ENCODE peak calls at places on chromosomes 4 and X, in six cellular contexts. B, Q, U, S, R and D are unnamed samples. For H3K27me3, the result is how much of the 10 kb centered on the place peaks cover.

GRCh38 chrX:17597836-17598434 is 139.4 kb upstream of the SCML1 start:
- DNase-seq in B (peak), R (no peak), U (peak), S (no peak), Q (peak), D (no peak)

GRCh38 chrX:64394059-64394873 is 986 bp downstream of the MTMR8 start:
- DNase-seq in R (no peak), B (no peak), Q (no peak), S (no peak), U (no peak), D (no peak)

GRCh38 chrX:20309796-20310195 is 43.1 kb upstream of the RPS6KA3 start:
- DNase-seq in Q (no peak), R (no peak), S (no peak), U (no peak), B (peak), D (peak)

GRCh38 chr4:184825394-184826314 is at the start of gene ACSL1:
- DNase-seq in R (peak), U (peak), B (peak), S (peak), Q (peak), D (no peak)

GRCh38 chr4:142366821-142367220 is 479.3 kb downstream of the INPP4B start:
- DNase-seq in Q (no peak), R (no peak), U (no peak), S (no peak), B (no peak), D (no peak)

GRCh38 chrX:115400960-115401359 is 111.4 kb downstream of the LUZP4 start:
- DNase-seq in S (no peak), U (no peak), R (no peak), Q (no peak), B (no peak), D (no peak)

GRCh38 chr4:124060261-124060918 is 652.1 kb downstream of the ANKRD50 start:
- DNase-seq in R (peak), U (peak), S (no peak), Q (peak), B (peak), D (no peak)

GRCh38 chrX:40852573-40852972 is 117.2 kb upstream of the MED14 start:
- DNase-seq in R (no peak), S (no peak), U (no peak), Q (no peak), B (no peak), D (no peak)

GRCh38 chr4:2251073-2251794 is 9.3 kb upstream of the HAUS3 start:
- DNase-seq in B (no peak), S (no peak), R (no peak), U (peak), Q (peak), D (no peak)

GRCh38 chrX:97968376-97969104 is 1084.8 kb downstream of the RPA4 start:
- DNase-seq in U (no peak), Q (no peak), S (no peak), R (no peak), B (no peak), D (no peak)
- H3K27me3 ChIP-seq in U (under half), Q (under half), S (under half), R (under half), B (under half), D (under half)

DNA sequence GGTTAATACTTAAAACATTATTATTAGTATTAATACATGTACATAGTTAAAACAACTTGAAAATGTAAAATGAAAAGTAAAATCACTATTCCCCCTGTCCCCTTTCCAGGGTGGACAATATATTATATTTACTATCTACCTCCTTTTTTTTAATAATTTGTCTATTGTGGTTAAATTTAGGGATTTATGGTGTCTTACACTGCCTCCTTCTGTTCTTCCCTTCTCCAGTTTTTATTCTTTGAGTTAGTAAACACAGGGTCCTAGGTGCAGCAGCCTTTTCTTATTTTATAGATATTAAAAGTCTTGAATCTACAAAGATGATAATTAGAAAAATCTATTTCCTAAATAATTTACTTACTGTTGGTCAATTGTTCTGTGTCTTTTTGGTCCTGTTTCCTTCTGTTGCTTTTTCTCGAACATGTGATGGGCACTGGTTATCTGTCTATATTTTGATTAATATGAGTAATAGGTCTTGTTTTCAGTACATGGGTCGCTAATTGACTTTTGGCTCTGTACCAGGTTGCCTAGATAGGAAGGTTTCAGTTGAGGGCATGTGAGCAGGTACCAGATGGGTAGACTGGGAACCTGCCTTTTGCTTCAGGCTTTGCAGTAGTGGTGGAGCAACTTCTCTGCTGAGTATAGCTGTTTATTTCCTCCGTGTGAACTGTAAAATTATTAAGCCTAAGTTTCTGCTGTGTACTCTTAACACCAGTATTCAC is 1.1 kb downstream of the NUDT9 start:
- DNase-seq in B (no peak), S (no peak), Q (no peak), U (no peak), R (no peak), D (no peak)
- H3K4me3 ChIP-seq in B (peak), S (peak), Q (peak), U (peak), R (peak), D (peak)

GRCh38 chr4:87032884-87033533 is 98.2 kb downstream of the AFF1 start:
- DNase-seq in Q (no peak), R (no peak), B (peak), S (no peak), U (no peak), D (peak)
- H3K27ac ChIP-seq in Q (peak), R (no peak), B (peak), S (no peak), U (peak), D (no peak)

GRCh38 chr4:3746701-3747581 is 19.2 kb upstream of the ADRA2C start:
- DNase-seq in U (no peak), Q (no peak), R (no peak), B (no peak), S (no peak), D (no peak)
- H3K27me3 ChIP-seq in U (half or more), Q (under half), R (under half), B (under half), S (half or more), D (under half)

GRCh38 chrX:46710927-46711623 is 47.8 kb downstream of the SLC9A7 start:
- DNase-seq in Q (no peak), R (no peak), S (no peak), B (no peak), U (no peak), D (no peak)

GRCh38 chrX:46715997-46716396 is 42.9 kb downstream of the SLC9A7 start:
- DNase-seq in B (no peak), S (no peak), U (no peak), Q (no peak), R (no peak), D (no peak)

GRCh38 chrX:46712733-46713132 is 46.2 kb downstream of the SLC9A7 start:
- DNase-seq in R (no peak), Q (no peak), U (no peak), B (no peak), S (no peak), D (no peak)

GRCh38 chrX:46715521-46715920 is 43.4 kb downstream of the SLC9A7 start:
- DNase-seq in R (no peak), U (no peak), B (no peak), S (no peak), Q (no peak), D (no peak)

DNA sequence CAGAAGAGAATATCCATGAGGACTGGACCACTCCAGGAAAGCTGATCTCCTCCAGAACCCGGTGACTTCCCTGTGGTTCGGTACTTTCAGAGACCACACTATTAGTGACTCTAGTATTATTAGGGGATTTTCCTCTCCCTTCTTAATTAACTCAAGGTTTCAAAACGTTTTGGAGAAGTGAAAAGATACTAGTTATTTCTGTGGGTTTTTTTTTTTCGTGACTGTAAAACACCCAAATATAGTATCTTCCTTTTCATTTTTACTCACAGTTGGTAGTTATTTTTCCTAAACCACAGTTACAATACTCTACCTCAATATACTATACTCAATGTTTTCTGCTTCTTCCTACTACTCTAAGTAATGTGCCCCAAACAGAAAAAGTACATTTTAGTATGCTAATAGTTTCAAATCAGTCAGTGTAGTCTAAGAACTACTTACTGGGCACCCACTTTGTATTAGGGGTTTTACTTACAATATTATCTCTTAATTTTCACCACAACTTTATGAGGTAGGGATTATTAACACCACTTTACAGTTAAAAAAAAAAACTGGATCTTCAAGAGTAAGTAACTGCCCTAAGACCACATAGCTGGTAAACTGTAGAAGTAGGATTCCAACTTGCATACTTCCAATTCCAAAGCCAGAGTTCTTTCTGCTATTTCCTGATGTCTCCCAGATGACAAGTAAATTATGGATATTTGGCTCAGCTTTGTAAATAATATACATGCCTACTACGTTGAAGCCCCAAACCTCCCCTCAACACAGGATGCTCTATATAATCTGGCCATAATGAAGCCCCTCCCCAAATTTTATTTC is 45.0 kb downstream of the SLC9A7 start:
- DNase-seq in B (peak), U (no peak), R (no peak), S (no peak), Q (no peak), D (peak)
- H3K4me3 ChIP-seq in B (no peak), U (no peak), R (no peak), S (no peak), Q (no peak), D (no peak)

GRCh38 chr4:55365347-55365728 is 19.3 kb downstream of the SRD5A3 start:
- DNase-seq in Q (no peak), R (no peak), S (no peak), B (no peak), U (no peak), D (no peak)
- H3K27ac ChIP-seq in Q (no peak), R (no peak), S (no peak), B (no peak), U (peak), D (no peak)

DNA sequence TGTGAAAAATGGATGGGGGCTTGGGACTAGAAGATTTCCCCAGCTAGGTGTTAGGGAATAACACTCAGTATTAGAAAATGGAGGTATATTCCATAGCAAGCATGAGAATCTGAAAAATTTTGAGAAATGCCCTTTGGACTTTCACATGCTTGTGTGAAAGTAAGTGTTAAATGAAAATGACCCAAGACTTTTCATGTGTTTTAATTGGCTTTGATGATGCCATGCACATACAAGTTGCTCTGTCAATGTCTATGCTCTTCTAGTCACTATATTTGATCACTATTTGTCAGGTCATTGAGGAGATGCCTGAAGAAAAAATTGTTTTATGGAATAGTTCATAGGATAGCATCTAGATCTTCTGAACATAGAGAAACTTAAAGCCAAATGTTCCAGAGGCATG is 147.6 kb downstream of the SH2D1A start:
- DNase-seq in Q (no peak), S (no peak), R (no peak), U (no peak), B (no peak), D (no peak)
- H3K27me3 ChIP-seq in Q (under half), S (under half), R (under half), U (under half), B (under half), D (under half)

DNA sequence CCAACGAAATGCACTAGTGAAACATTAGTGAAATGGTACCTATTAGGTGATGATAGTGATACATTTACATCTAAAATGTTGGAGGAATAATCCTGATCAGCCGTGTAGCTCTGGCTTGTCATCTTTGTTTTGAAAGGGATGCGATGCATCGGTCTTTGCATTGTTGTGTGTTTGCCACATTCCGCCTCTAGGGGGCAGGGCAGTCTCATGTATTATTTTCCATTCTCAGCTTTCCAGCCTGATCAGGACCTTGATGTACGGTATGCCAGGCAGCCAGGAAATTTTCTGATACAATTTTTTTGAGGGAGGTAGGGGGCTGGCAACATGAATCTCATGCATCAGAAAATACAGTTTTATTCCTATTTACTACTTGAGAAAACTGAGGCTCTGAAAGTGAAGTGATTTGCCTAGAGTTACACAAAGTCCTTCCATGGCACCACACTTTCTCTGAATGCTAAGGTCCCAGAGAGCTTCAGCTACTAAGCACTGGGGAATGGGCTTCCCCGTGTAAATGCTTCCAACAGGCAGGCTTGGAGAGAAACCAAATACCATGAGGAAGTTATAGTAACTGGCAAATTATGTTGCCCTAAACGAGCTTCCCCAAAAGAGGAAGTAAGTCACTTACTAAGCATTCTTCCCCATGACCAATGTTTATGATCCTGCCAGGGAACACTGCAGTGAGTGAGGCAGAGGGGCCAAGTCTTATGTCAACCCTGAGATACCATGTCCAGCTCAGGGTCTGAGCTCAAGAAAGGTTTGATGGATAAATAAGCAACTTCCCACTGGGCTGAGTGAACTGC is 31.8 kb upstream of the IQSEC2 start:
- DNase-seq in S (peak), U (peak), B (peak), R (peak), Q (peak), D (no peak)
- H3K4me3 ChIP-seq in S (no peak), U (no peak), B (no peak), R (no peak), Q (no peak), D (no peak)

GRCh38 chr4:3498407-3498806 is 33.8 kb downstream of the LRPAP1 start:
- DNase-seq in B (no peak), U (no peak), Q (no peak), R (no peak), S (no peak), D (no peak)

GRCh38 chr4:3496021-3496420 is 32.9 kb downstream of the DOK7 start:
- DNase-seq in R (no peak), U (no peak), Q (no peak), S (no peak), B (no peak), D (no peak)

GRCh38 chr4:3498901-3499510 is 33.2 kb downstream of the LRPAP1 start:
- DNase-seq in U (no peak), S (peak), R (no peak), Q (no peak), B (no peak), D (no peak)

GRCh38 chr4:3497095-3497494 is 34.0 kb downstream of the DOK7 start:
- DNase-seq in S (no peak), B (no peak), U (no peak), Q (no peak), R (no peak), D (no peak)

DNA sequence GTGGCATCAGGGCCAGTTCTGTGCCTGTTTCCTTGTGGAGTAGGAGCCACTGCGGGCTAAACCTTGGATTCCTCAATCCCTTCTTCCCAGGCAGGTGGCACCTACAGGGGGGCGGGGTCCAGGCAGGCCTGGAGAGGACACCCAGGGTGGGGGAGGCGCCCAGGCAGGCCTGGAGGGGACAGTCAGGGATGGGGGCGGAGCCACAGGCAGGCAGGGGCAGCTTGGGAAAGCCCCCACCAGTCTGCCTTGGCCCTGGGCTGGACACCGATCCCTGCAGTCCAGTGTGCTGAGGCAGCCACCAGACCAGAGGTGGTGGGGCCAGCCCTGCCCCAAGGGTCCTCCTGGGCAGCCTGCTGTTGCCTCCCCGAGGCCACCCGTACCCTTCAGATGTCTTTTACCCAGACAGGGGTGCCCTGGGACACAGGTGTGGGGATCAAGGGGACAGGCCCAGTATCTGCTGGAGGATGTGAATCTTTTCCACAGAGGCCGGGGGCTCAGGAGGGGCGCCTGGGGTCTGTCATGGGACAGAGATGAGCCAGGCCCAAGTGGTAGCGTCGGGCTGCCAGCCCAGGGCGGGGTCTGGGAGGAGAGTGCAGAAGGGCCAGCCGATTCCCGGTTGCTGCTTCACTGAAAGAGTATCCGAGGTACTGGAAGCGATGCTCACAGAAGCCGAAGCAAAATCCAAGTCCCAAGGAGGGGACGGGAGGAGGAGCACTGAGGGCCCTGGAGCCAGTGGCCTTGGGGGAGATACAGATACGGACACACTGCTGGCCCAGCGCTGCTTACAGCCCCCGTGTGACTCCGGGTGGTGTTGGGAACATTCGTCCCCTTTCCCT is 34.5 kb downstream of the LRPAP1 start:
- DNase-seq in Q (no peak), R (no peak), S (peak), U (no peak), B (no peak), D (no peak)
- H3K27ac ChIP-seq in Q (no peak), R (no peak), S (no peak), U (peak), B (no peak), D (no peak)

DNA sequence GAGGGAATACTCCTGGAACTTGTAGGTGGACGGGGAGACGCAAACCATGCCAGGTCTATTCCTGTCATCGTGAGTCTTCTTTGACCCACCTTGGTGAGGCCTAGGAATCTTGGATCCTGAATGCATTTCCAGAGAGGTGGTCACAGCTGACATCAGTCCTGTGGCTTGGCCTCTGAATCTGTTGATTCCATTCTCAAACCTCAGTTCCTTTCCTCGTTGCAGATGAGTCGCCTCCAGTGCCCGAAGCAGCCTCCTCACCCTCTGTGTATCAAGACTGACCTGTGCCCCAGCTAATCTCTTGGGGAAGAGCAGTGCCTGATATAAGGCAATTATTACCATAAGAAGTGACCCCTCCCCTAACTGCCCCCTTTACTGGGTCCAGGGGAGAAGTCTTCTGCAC is 118.1 kb downstream of the SMIM20 start:
- DNase-seq in U (no peak), B (peak), R (no peak), Q (no peak), S (no peak), D (peak)
- H3K27me3 ChIP-seq in U (under half), B (under half), R (under half), Q (under half), S (under half), D (under half)